ENCODE peak calls at places on chromosomes 5 and 9, in ten cellular contexts. G is IMR-90; S is neuronal stem cell; V is endodermal cell; A is suprapubic skin; W is psoas muscle; F is esophagus squamous epithelium; C is CD8-positive, alpha-beta T cell; I is GM23248; N is OCI-LY7. Y is an unnamed sample. For H3K4me1, the result is how much of the 10 kb centered on the place peaks cover.

GRCh38 chr9:127968717-127969383 is 11.9 kb downstream of the EEIG1 start:
- DNase-seq in G (peak), S (no peak), V (no peak), A (no peak), W (peak), F (no peak), C (no peak), I (peak), N (no peak), Y (peak)

GRCh38 chr9:129803679-129804065 is 688 bp downstream of the TOR1B start:
- DNase-seq in G (no peak), S (peak), V (no peak), A (no peak), W (no peak), F (no peak), C (no peak), I (peak), N (no peak), Y (no peak)

GRCh38 chr5:128201065-128201926 is 117.7 kb downstream of the SLC12A2 start:
- DNase-seq in G (peak), S (peak), V (peak), A (no peak), W (peak), F (peak), C (peak), I (peak), N (peak), Y (peak)

GRCh38 chr9:137949260-137949659 is 71.7 kb downstream of the CACNA1B start:
- DNase-seq in G (no peak), S (no peak), V (no peak), A (no peak), W (no peak), F (no peak), C (no peak), I (no peak), N (no peak), Y (no peak)

GRCh38 chr5:73266309-73266708 is 93.3 kb downstream of the TMEM174 start:
- DNase-seq in G (no peak), S (no peak), V (no peak), A (no peak), W (no peak), F (no peak), C (no peak), I (peak), N (no peak), Y (no peak)

GRCh38 chr5:74605759-74606158 is 34.8 kb downstream of the ENC1 start:
- DNase-seq in G (no peak), S (no peak), V (no peak), A (no peak), W (no peak), F (no peak), C (no peak), I (no peak), N (no peak), Y (no peak)

GRCh38 chr5:144794922-144795321 is 624.2 kb downstream of the KCTD16 start:
- DNase-seq in G (peak), S (no peak), V (no peak), A (no peak), W (no peak), F (no peak), C (no peak), I (peak), N (no peak), Y (no peak)

GRCh38 chr5:27494845-27495244 is 456.5 kb upstream of the CDH9 start:
- DNase-seq in G (no peak), S (no peak), V (no peak), A (no peak), W (no peak), F (no peak), C (no peak), I (no peak), N (no peak), Y (no peak)

GRCh38 chr5:76548525-76549229 is 74.5 kb downstream of the F2RL2 start:
- DNase-seq in G (no peak), S (no peak), V (no peak), A (no peak), W (no peak), F (no peak), C (no peak), I (no peak), N (no peak), Y (no peak)

GRCh38 chr5:94802450-94802849 is 184.0 kb downstream of the SLF1 start:
- DNase-seq in G (peak), S (peak), V (no peak), A (no peak), W (no peak), F (no peak), C (no peak), I (peak), N (peak), Y (no peak)

GRCh38 chr9:12784461-12785250 is 9.8 kb downstream of the LURAP1L start:
- DNase-seq in G (peak), S (no peak), V (no peak), A (no peak), W (no peak), F (no peak), C (no peak), I (peak), N (no peak), Y (peak)

GRCh38 chr5:34007116-34007674 is 655 bp downstream of the AMACR start:
- DNase-seq in G (no peak), S (no peak), V (peak), A (no peak), W (no peak), F (no peak), C (no peak), I (peak), N (no peak), Y (no peak)

GRCh38 chr9:93207326-93207814 is 23.4 kb downstream of the WNK2 start:
- DNase-seq in G (peak), S (no peak), V (no peak), A (no peak), W (peak), F (no peak), C (no peak), I (peak), N (no peak), Y (peak)

GRCh38 chr9:106487256-106487655 is 375.7 kb upstream of the ZNF462 start:
- DNase-seq in G (no peak), S (no peak), V (no peak), A (no peak), W (no peak), F (no peak), C (no peak), I (no peak), N (no peak), Y (no peak)

GRCh38 chr9:114771901-114772300 is 33.9 kb downstream of the TNFSF15 start:
- DNase-seq in G (no peak), S (no peak), V (no peak), A (no peak), W (no peak), F (no peak), C (no peak), I (peak), N (no peak), Y (no peak)

GRCh38 chr9:79902937-79903600 is 331.3 kb downstream of the TLE4 start:
- DNase-seq in G (no peak), S (no peak), V (no peak), A (no peak), W (no peak), F (no peak), C (no peak), I (no peak), N (no peak), Y (no peak)

GRCh38 chr9:135069556-135070197 is 17.8 kb upstream of the OLFM1 start:
- DNase-seq in G (no peak), S (no peak), V (peak), A (peak), W (no peak), F (no peak), C (no peak), I (no peak), N (no peak), Y (peak)

GRCh38 chr9:37032713-37033112 is 1.4 kb downstream of the PAX5 start:
- DNase-seq in G (no peak), S (no peak), V (peak), A (peak), W (no peak), F (no peak), C (no peak), I (no peak), N (peak), Y (no peak)
- H3K4me1 ChIP-seq in G (under half), S (under half), V (under half), A (half or more), W (under half), F (under half), C (half or more), I (under half), N (half or more), Y (under half)

DNA sequence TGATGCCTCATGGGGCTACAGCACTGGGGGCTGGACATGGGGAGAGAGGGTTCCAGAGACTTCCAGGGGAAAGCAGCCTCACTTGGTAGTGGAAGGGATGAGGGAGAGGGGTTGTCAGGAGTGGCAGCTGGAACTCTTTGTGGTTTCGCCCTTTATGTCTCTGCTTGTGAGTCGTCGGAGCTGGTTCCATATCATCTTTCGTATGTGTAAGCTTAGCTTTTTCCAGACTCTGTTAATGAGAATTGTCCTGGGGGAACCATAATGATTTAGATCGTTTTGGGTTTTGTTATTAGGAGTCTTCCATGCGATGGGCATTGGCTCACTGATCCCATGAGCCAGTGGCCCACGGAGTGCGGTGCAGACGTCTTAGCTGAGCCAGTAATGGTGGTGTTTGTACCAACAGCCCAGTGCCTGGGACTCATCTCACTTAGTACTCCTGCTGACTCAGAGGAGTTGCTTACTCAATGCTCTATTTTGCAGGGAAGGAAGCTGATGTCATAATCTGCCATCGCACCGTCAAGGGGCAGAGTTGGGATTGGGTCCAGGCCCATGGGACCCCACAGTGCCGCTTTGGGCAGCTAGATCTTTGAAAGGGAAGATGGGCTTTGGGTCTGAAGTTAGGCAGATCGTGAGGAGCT is 48.5 kb downstream of the NEK6 start:
- DNase-seq in G (peak), S (no peak), V (no peak), A (no peak), W (no peak), F (no peak), C (no peak), I (peak), N (no peak), Y (no peak)
- H3K27ac ChIP-seq in G (peak), S (no peak), V (no peak), A (no peak), W (no peak), F (no peak), C (no peak), I (peak), N (no peak), Y (no peak)

DNA sequence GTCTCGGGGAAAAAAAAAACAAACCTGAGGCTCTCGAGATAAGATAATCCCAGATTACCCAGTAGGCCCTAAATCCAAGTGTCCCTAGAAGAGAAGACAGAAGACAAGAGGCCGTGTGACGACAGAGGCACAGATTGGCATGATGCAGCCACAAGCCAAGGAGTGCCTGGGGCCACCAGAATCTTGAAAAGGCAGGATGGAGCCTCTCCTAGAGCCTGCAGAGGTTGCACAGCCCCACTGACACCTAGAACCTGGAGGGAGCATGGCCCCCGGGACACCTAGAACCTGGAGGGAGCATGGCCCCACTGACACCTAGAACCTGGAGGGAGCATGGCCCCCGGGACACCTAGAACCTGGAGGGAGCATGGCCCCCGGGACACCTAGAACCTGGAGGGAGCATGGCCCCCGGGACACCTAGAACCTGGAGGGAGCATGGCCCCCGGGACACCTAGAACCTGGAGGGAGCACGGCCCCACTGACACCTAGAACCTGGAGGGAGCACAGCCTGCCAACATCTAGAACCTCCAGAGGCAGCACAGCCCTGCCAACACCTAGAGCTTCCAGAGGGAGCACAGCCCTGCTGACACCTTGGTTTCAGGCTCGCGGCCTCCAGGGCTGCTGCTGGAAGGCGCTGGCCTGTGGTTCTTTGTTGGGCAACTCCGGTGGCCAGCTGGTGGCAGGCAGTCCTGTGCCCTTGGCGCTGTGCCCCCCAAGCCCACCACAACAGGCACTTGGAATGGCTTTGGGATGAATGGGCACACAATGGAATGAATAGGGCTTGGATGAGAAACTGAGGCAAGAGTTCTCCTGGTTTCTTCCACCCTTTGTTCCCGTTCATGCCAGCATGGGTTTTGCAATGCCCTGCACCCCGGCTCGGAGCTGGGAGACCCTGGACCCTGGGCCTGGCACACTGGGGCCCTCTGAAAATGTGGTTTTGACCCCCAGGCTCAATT is 39.2 kb downstream of the VAV2 start:
- DNase-seq in G (no peak), S (no peak), V (no peak), A (no peak), W (peak), F (no peak), C (no peak), I (no peak), N (no peak), Y (peak)
- H3K4me1 ChIP-seq in G (under half), S (under half), V (under half), A (under half), W (under half), F (under half), C (under half), I (under half), N (half or more), Y (half or more)

DNA sequence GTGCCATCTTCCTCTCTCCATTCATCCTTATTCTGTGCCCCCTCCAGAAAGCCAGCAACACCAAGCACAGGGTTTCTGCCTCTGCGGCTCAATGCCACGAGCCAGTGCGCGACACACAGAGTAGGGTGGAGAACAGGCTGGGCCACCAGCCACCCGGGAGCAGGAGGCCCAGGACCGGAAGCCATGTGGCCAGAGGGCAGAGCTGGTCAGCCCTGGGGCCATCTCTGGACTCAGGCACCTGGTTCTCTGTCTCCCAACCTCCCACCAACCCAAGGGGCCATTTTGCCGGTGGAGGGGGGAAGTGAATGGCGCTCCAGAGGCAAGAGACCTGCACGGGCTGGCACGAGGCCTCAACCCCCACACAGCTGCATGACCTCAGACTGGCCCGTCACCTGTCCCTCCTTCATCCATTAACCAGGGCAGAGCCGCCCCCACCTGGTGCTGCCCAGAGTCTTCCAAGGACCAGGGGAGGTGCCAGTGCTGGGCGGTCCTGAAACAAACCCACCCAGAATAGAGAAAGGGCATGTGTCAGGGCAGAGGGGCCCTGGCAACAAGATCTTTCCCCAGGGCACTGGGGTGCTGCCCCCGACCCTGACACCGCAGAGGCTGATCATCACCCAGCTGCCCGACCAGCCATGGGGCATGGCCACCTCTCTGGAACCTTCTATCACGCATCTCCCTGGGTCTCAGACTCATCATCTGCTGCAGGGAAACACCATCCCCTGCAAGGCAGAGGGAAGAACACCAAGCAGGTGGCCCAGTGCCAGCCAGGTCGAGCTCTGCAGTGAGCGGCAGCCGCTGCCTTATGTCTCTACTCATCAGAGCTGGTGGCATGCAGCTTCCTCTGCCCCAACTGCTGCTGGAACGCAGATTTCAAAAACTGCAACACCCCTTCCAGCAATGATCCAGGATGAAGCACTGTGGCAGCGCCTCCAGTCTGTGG is 11.9 kb downstream of the VAV2 start:
- DNase-seq in G (no peak), S (no peak), V (no peak), A (no peak), W (peak), F (no peak), C (no peak), I (no peak), N (peak), Y (peak)
- H3K27ac ChIP-seq in G (no peak), S (no peak), V (peak), A (no peak), W (no peak), F (no peak), C (no peak), I (no peak), N (peak), Y (peak)

DNA sequence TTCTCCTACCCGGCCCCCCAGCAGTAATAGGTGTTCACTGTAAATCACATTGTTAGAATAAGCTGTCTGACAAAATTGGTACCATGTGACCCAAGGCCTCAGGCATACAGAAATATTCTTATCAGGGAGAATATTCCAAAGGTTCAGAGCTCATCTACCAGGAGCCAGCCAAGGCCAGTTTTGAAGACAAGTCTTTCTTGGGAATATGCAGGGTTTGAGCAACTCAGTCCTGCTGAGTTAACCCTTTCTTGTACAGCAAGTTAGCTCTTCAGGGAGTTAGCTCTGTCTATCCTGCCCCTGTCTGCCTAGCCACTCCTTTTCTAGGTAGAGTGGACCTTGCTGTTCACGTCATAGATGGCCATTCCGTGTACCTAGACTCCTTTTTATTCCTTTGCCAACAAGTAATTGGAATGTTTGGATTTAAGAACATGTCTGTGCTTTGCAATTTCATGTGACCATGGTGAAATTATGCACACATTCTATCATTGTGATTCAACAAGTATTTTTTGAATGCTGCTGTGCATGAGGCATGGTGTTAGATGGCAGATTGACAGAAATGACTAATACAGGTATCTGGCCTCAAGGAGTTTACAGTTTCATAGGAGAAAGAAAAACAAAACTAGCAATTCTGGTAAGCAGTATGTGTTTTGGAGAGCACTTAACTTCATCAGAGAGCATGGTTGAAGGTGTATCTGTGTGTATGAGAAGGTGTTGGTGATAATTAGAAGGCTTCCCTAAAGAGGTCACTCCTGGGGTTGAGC is 22.6 kb downstream of the TGFBR1 start:
- DNase-seq in G (peak), S (no peak), V (no peak), A (no peak), W (no peak), F (no peak), C (no peak), I (peak), N (no peak), Y (no peak)
- H3K4me1 ChIP-seq in G (under half), S (under half), V (under half), A (under half), W (half or more), F (under half), C (half or more), I (under half), N (half or more), Y (under half)

DNA sequence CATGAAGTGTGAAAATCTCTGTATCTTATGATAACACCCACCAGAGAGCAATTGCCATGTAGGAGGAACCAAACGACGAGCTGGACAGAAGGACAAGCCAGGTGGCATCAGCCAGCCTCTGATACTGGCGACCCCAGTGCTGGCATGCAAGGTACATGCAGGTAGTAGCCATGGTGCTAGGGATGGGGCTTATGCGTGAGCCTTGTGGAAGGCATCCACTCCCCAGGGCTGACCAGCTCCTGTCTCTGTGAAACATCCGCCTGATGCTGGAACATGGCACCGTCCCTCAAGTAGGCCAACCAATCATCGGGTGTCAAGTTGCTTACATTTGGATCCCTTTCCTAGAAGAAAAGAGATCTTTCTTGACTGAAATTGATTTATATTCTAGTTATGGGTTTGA is 412.9 kb downstream of the GADD45G start:
- DNase-seq in G (no peak), S (no peak), V (no peak), A (peak), W (no peak), F (no peak), C (no peak), I (no peak), N (no peak), Y (no peak)
- H3K27ac ChIP-seq in G (no peak), S (no peak), V (no peak), A (no peak), W (no peak), F (no peak), C (no peak), I (no peak), N (no peak), Y (no peak)

Y was measured in kidney.